ENCODE peak calls at places on chromosomes 16 and 17, in seven cellular contexts. O is left ventricle myocardium superior, Y is NCI-H2081, M is GM23338, L is NCI-H1092 treated with DMSO at 0.1 percent for 48 hours, I is HEK293T, A is progenitor cell of endocrine pancreas. Z is an unnamed sample.

GRCh38 chr17:29929006-29929543 is 953 bp downstream of the SSH2 start:
- DNase-seq in A (no peak), M (peak), L (peak), Y (no peak), I (peak), O (no peak), Z (no peak)

GRCh38 chr16:391885-392335 is 5.1 kb upstream of the NME4 start:
- DNase-seq in L (peak), I (peak), Y (peak), O (peak), M (peak), A (no peak), Z (no peak)

GRCh38 chr17:75909051-75909811 is 4.5 kb upstream of the MRPL38 start:
- DNase-seq in L (peak), Y (peak), I (no peak), A (no peak), O (no peak), M (no peak), Z (no peak)

GRCh38 chr16:3637371-3637923 is 17.0 kb upstream of the DNASE1 start:
- DNase-seq in O (no peak), Y (no peak), M (peak), I (no peak), A (no peak), L (no peak), Z (no peak)

GRCh38 chr17:73342057-73342522 is 30.3 kb upstream of the CDC42EP4 start:
- DNase-seq in O (peak), Y (peak), A (no peak), I (no peak), M (peak), L (peak), Z (no peak)

GRCh38 chr16:54062361-54063346 is 223.9 kb downstream of the IRX3 start:
- DNase-seq in L (peak), O (no peak), A (no peak), Y (peak), I (no peak), M (peak), Z (no peak)

GRCh38 chr16:66569131-66569530 is 2.9 kb downstream of the CMTM1 start:
- DNase-seq in M (no peak), A (no peak), I (no peak), L (no peak), O (no peak), Y (no peak), Z (no peak)

GRCh38 chr16:49697631-49698030 is 158.3 kb downstream of the ZNF423 start:
- DNase-seq in I (no peak), Y (no peak), A (no peak), M (no peak), L (no peak), O (no peak), Z (no peak)

GRCh38 chr16:11402745-11403533 is 57.7 kb downstream of the RMI2 start:
- DNase-seq in A (no peak), Y (no peak), L (no peak), M (no peak), O (peak), I (no peak), Z (no peak)

GRCh38 chr17:60863892-60864673 is 186.4 kb downstream of the BCAS3 start:
- DNase-seq in Y (no peak), L (no peak), I (no peak), A (no peak), M (no peak), O (no peak), Z (no peak)

GRCh38 chr17:36880506-36880905 is 56.8 kb upstream of the LHX1 start:
- DNase-seq in I (no peak), L (no peak), O (no peak), A (no peak), Y (no peak), M (no peak), Z (no peak)

GRCh38 chr16:57732011-57732410 is 3.6 kb upstream of the KATNB1 start:
- DNase-seq in A (no peak), L (no peak), M (no peak), Y (no peak), O (no peak), I (no peak), Z (no peak)

GRCh38 chr16:86756882-86757703 is 178.7 kb downstream of the FOXL1 start:
- DNase-seq in M (no peak), A (no peak), L (no peak), I (no peak), Y (no peak), O (no peak), Z (no peak)

GRCh38 chr16:66357523-66357928 is 9.0 kb upstream of the CDH5 start:
- DNase-seq in A (no peak), L (peak), O (no peak), I (peak), Y (peak), M (peak), Z (no peak)

GRCh38 chr16:886802-887731 is 83.7 kb downstream of the LMF1 start:
- DNase-seq in O (no peak), Y (no peak), I (peak), M (peak), L (no peak), A (no peak), Z (no peak)

GRCh38 chr16:10668322-10669045 is 26.2 kb downstream of the TEKT5 start:
- DNase-seq in L (peak), A (no peak), M (peak), Y (no peak), O (peak), I (peak), Z (peak)

GRCh38 chr17:79074650-79075432 is at the start of gene ENGASE:
- DNase-seq in O (peak), I (peak), L (peak), Y (peak), A (peak), M (peak), Z (no peak)

GRCh38 chr17:41959336-41960095 is 7.1 kb upstream of the CNP start:
- DNase-seq in M (peak), I (peak), A (no peak), Y (peak), L (peak), O (no peak), Z (no peak)

GRCh38 chr17:42750730-42751356 is 6.0 kb upstream of the EZH1 start:
- DNase-seq in A (no peak), Y (no peak), L (no peak), I (no peak), M (no peak), O (no peak), Z (no peak)

GRCh38 chr17:75832164-75832651 is 12.0 kb downstream of the UNC13D start:
- DNase-seq in M (no peak), I (no peak), Y (no peak), O (no peak), A (no peak), L (no peak), Z (no peak)

GRCh38 chr16:813204-813915 is 12.8 kb upstream of the GNG13 start:
- DNase-seq in A (peak), M (peak), I (peak), Y (no peak), L (no peak), O (peak), Z (no peak)

GRCh38 chr17:77948690-77949114 is 9.8 kb upstream of the TNRC6C start:
- DNase-seq in A (no peak), Y (no peak), M (peak), O (no peak), L (no peak), I (peak), Z (no peak)

GRCh38 chr17:80861892-80862291 is 129.7 kb upstream of the CHMP6 start:
- DNase-seq in O (peak), A (no peak), L (no peak), M (peak), I (peak), Y (no peak), Z (no peak)

GRCh38 chr17:68711858-68712257 is 110.7 kb upstream of the FAM20A start:
- DNase-seq in A (no peak), O (no peak), M (no peak), I (no peak), L (no peak), Y (no peak), Z (no peak)

GRCh38 chr16:46970089-46970488 is 3.4 kb downstream of the DNAJA2 start:
- DNase-seq in I (no peak), L (no peak), O (peak), M (no peak), A (no peak), Y (no peak), Z (no peak)

GRCh38 chr16:59754854-59755253 is 1020.7 kb upstream of the GOT2 start:
- DNase-seq in O (no peak), M (no peak), A (no peak), Y (no peak), I (no peak), L (no peak), Z (no peak)

GRCh38 chr17:55302407-55302787 is 37.6 kb downstream of the HLF start:
- DNase-seq in Y (no peak), O (no peak), M (no peak), I (no peak), L (no peak), A (no peak), Z (no peak)